ENCODE peak calls at places on chromosomes 6 and 20, in six cellular contexts. N is GM20000, Z is esophagus squamous epithelium, J is BE2C, O is activated B cell treated with CpG ODN at 0.5 μM for 24 hours, E is body of pancreas. L is an unnamed sample.

GRCh38 chr6:21999012-21999528 is 297.8 kb downstream of the PRL start:
- DNase-seq in J (peak), O (no peak), N (no peak), E (no peak), Z (no peak), L (no peak)

GRCh38 chr20:33669224-33669623 is 2.5 kb downstream of the ACTL10 start:
- DNase-seq in O (no peak), E (no peak), Z (no peak), N (no peak), J (no peak), L (no peak)

GRCh38 chr20:52056203-52057062 is 135.1 kb downstream of the ZFP64 start:
- DNase-seq in E (no peak), O (no peak), Z (no peak), N (no peak), J (no peak), L (no peak)

GRCh38 chr20:63962426-63963347 is 6.5 kb upstream of the UCKL1 start:
- DNase-seq in J (no peak), E (no peak), O (no peak), N (no peak), Z (no peak), L (no peak)

GRCh38 chr20:61733891-61734732 is 331.6 kb downstream of the TAF4 start:
- DNase-seq in J (no peak), N (no peak), E (no peak), O (no peak), Z (no peak), L (no peak)

GRCh38 chr6:79713701-79714322 is 82.7 kb downstream of the SH3BGRL2 start:
- DNase-seq in Z (no peak), N (peak), E (peak), J (peak), O (no peak), L (peak)

GRCh38 chr20:47456952-47457724 is 44.5 kb upstream of the NCOA3 start:
- DNase-seq in O (no peak), Z (no peak), J (no peak), E (no peak), N (no peak), L (no peak)

GRCh38 chr6:20946037-20946436 is 411.8 kb downstream of the CDKAL1 start:
- DNase-seq in E (no peak), O (no peak), N (peak), Z (no peak), J (no peak), L (no peak)

GRCh38 chr6:79946773-79947190 is 571 bp downstream of the ELOVL4 start:
- DNase-seq in N (peak), O (peak), J (peak), Z (no peak), E (no peak), L (peak)

GRCh38 chr6:77245026-77245425 is 218.3 kb downstream of the HTR1B start:
- DNase-seq in J (no peak), N (no peak), E (no peak), Z (no peak), O (no peak), L (no peak)

GRCh38 chr6:168915242-168915641 is 338.4 kb downstream of the THBS2 start:
- DNase-seq in Z (no peak), O (no peak), N (no peak), E (no peak), J (no peak), L (no peak)
- TF ChIP-seq CTCF in Z (no peak), O (no peak), N (no peak), E (no peak), J (no peak), L (no peak)

GRCh38 chr6:105359419-105360366 is 43.2 kb downstream of the PREP start:
- DNase-seq in O (no peak), Z (no peak), N (no peak), J (no peak), E (no peak), L (no peak)

GRCh38 chr6:105369145-105369544 is 33.7 kb downstream of the PREP start:
- DNase-seq in Z (no peak), J (no peak), N (no peak), O (no peak), E (no peak), L (no peak)

GRCh38 chr6:105364243-105364642 is 38.6 kb downstream of the PREP start:
- DNase-seq in N (no peak), Z (no peak), J (peak), O (no peak), E (no peak), L (no peak)

GRCh38 chr6:105363100-105363754 is 39.7 kb downstream of the PREP start:
- DNase-seq in O (no peak), N (no peak), Z (no peak), E (no peak), J (peak), L (no peak)
- TF ChIP-seq CTCF in O (no peak), N (no peak), Z (no peak), E (no peak), J (peak), L (peak)

DNA sequence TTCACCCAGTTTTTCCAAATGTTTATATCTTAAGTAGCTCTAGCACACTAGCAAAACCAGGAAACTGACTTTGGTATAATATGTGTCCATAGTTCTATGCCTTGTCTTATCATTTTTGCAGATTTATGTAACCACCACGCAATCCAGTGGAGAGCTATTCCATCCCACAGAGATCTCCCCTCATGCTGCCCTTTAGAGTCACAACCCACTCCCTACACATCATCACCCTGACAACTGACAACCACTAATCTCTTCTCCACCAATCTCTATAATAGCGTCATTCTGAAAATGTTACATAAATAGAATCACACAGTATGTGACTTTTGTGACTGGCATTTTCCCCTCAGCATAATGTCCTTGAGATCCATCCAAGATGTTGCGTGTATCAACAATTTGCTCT is 29.1 kb downstream of the HLA-DRB5 start:
- DNase-seq in E (no peak), Z (no peak), O (no peak), J (no peak), N (no peak), L (no peak)
- TF ChIP-seq CTCF in E (no peak), Z (no peak), O (no peak), J (no peak), N (no peak), L (no peak)

GRCh38 chr20:50379991-50380696 is 130.0 kb upstream of the PTPN1 start:
- DNase-seq in Z (no peak), J (no peak), E (no peak), O (no peak), N (no peak), L (no peak)

GRCh38 chr20:50381053-50381732 is 129.0 kb upstream of the PTPN1 start:
- DNase-seq in E (no peak), O (no peak), N (no peak), Z (no peak), J (no peak), L (no peak)

GRCh38 chr20:50379049-50379990 is 130.9 kb upstream of the PTPN1 start:
- DNase-seq in E (peak), N (no peak), J (peak), O (no peak), Z (peak), L (no peak)

GRCh38 chr20:50381771-50382593 is 128.2 kb upstream of the PTPN1 start:
- DNase-seq in N (peak), E (no peak), O (no peak), Z (no peak), J (no peak), L (no peak)

GRCh38 chr20:50380697-50381040 is 129.5 kb upstream of the PTPN1 start:
- DNase-seq in N (no peak), E (peak), O (no peak), Z (no peak), J (peak), L (no peak)
- TF ChIP-seq CTCF in N (peak), E (peak), O (no peak), Z (peak), J (peak), L (peak)